ENCODE peak calls at places on chromosomes 11 and 22, in eight cellular contexts. N is lower lobe of right lung; Q is prostate gland; M is stimulated activated CD4-positive, alpha-beta T cell treated with anti-CD3 and anti-CD28 coated beads, Interleukin-12 subunit alpha, Interleukin-12 subunit beta, amount 100 ng/mL, for 24 hours; R is thyroid gland; I is WTC11; S is CD8-positive, alpha-beta T cell; W is naive thymus-derived CD8-positive, alpha-beta T cell. L is an unnamed sample.

GRCh38 chr11:43943931-43944751 is 1.7 kb downstream of the C11orf96 start:
- DNase-seq in N (peak), S (no peak), W (no peak), R (no peak), I (peak), M (no peak), Q (no peak), L (no peak)

GRCh38 chr11:79353706-79354105 is 87.1 kb downstream of the TENM4 start:
- DNase-seq in I (no peak), W (no peak), N (no peak), R (no peak), M (no peak), Q (no peak), S (no peak), L (no peak)

GRCh38 chr11:71502871-71503435 is 24.1 kb upstream of the KRTAP5-7 start:
- DNase-seq in W (no peak), N (no peak), M (no peak), Q (no peak), S (no peak), I (no peak), R (no peak), L (no peak)

GRCh38 chr11:45902452-45903380 is 4.4 kb downstream of the FREY1 start:
- DNase-seq in R (no peak), W (no peak), S (no peak), N (no peak), I (no peak), Q (no peak), M (no peak), L (no peak)

GRCh38 chr11:86182976-86183584 is 61.5 kb upstream of the EED start:
- DNase-seq in N (peak), M (peak), Q (no peak), S (peak), I (no peak), R (peak), W (peak), L (no peak)

GRCh38 chr11:26344647-26345046 is 12.7 kb downstream of the ANO3 start:
- DNase-seq in R (no peak), S (no peak), Q (no peak), W (no peak), N (no peak), I (no peak), M (no peak), L (no peak)

GRCh38 chr22:30114356-30114755 is 34.1 kb downstream of the HORMAD2 start:
- DNase-seq in I (no peak), R (no peak), W (no peak), M (no peak), Q (no peak), S (no peak), N (no peak), L (no peak)

GRCh38 chr11:9004310-9004945 is 627 bp upstream of the NRIP3 start:
- DNase-seq in M (no peak), S (peak), R (peak), N (peak), I (peak), Q (no peak), W (no peak), L (peak)

GRCh38 chr11:62669420-62670161 is 1.9 kb upstream of the UQCC3 start:
- DNase-seq in R (no peak), Q (no peak), I (no peak), S (no peak), M (no peak), N (no peak), W (no peak), L (peak)

GRCh38 chr22:50000587-50001387 is 11.8 kb downstream of the IL17REL start:
- DNase-seq in M (no peak), S (no peak), R (no peak), I (no peak), N (peak), W (no peak), Q (no peak), L (no peak)

GRCh38 chr11:111465400-111465799 is 46.8 kb downstream of the BTG4 start:
- DNase-seq in S (no peak), R (no peak), I (no peak), N (no peak), W (no peak), Q (no peak), M (no peak), L (no peak)

GRCh38 chr22:46695346-46696224 is 42.5 kb downstream of the CERK start:
- DNase-seq in M (no peak), N (peak), W (no peak), Q (no peak), I (no peak), S (no peak), R (no peak), L (no peak)

GRCh38 chr22:23147632-23148387 is 2.5 kb downstream of the RAB36 start:
- DNase-seq in M (no peak), W (no peak), I (no peak), Q (peak), S (no peak), N (no peak), R (peak), L (no peak)

GRCh38 chr11:132211479-132211878 is 841.1 kb downstream of the NTM start:
- DNase-seq in I (no peak), M (no peak), Q (no peak), R (no peak), S (no peak), N (no peak), W (no peak), L (no peak)

GRCh38 chr11:119077839-119078238 is 6.8 kb upstream of the HMBS start:
- DNase-seq in M (no peak), Q (no peak), W (no peak), R (no peak), I (no peak), N (no peak), S (no peak), L (no peak)

GRCh38 chr22:43173976-43174720 is 12.8 kb downstream of the TTLL12 start:
- DNase-seq in R (no peak), Q (no peak), M (no peak), N (no peak), I (no peak), S (no peak), W (no peak), L (no peak)

GRCh38 chr22:50732681-50733080 is 5.3 kb upstream of the ACR start:
- DNase-seq in S (no peak), Q (no peak), I (no peak), N (peak), M (no peak), R (no peak), W (no peak), L (no peak)

GRCh38 chr11:34524696-34525095 is 11.1 kb upstream of the ELF5 start:
- DNase-seq in M (no peak), R (no peak), Q (no peak), I (no peak), N (no peak), S (no peak), W (no peak), L (no peak)

GRCh38 chr11:111455291-111456085 is 56.7 kb downstream of the BTG4 start:
- DNase-seq in Q (no peak), I (no peak), M (no peak), S (no peak), R (no peak), N (no peak), W (no peak), L (no peak)

GRCh38 chr11:103633037-103633788 is 403.2 kb upstream of the DDI1 start:
- DNase-seq in N (no peak), R (no peak), Q (no peak), W (no peak), I (no peak), M (no peak), S (no peak), L (peak)

GRCh38 chr11:44989831-44990566 is 39.3 kb upstream of the TP53I11 start:
- DNase-seq in S (no peak), Q (peak), N (no peak), M (no peak), I (no peak), W (no peak), R (no peak), L (no peak)

GRCh38 chr11:77086521-77087472 is 15.8 kb upstream of the OMP start:
- DNase-seq in Q (no peak), I (no peak), W (no peak), S (no peak), M (no peak), R (no peak), N (peak), L (peak)

GRCh38 chr22:35192121-35192918 is 65.0 kb upstream of the HMGXB4 start:
- DNase-seq in S (no peak), Q (no peak), R (no peak), N (no peak), M (no peak), W (no peak), I (no peak), L (no peak)

GRCh38 chr11:134522782-134523570 is 110.9 kb upstream of the B3GAT1 start:
- DNase-seq in M (no peak), W (no peak), S (no peak), Q (no peak), I (peak), R (no peak), N (peak), L (no peak)

GRCh38 chr11:47659273-47659672 is 16.9 kb upstream of the MTCH2 start:
- DNase-seq in R (no peak), M (no peak), I (no peak), S (no peak), Q (no peak), N (no peak), W (no peak), L (no peak)

GRCh38 chr22:45246060-45246985 is 5.6 kb upstream of the KIAA0930 start:
- DNase-seq in Q (peak), N (no peak), R (no peak), I (no peak), W (no peak), M (no peak), S (no peak), L (peak)

L was measured in mesendoderm.